ENCODE peak calls at places on chromosome 7, in ten cellular contexts. C, G, A, L, Q, P, T, O, M and I are unnamed samples.
A peak's percentile ranks its signal among the peaks of the same experiment; 100 is the strongest.

GRCh38 chr7:128841961-128842673 is 11.9 kb downstream of the FLNC start:
- DNase-seq in C (no peak), G (peak; percentile 80), L (no peak), O (peak; percentile 59), Q (peak; percentile 53), T (peak; percentile 53), A (peak; percentile 32), M (peak; percentile 88), P (no peak), I (no peak)

GRCh38 chr7:39674391-39674790 is 51.0 kb downstream of the RALA start:
- DNase-seq in G (no peak), P (no peak), L (no peak), C (no peak), Q (no peak), O (no peak), M (no peak), A (no peak), T (no peak), I (no peak)

GRCh38 chr7:76062254-76062653 is 14.3 kb downstream of the MDH2 start:
- DNase-seq in M (no peak), Q (no peak), O (no peak), P (no peak), C (no peak), T (no peak), G (no peak), L (no peak), A (no peak), I (no peak)

GRCh38 chr7:38112075-38112474 is 66.0 kb upstream of the STARD3NL start:
- DNase-seq in T (no peak), O (no peak), G (no peak), P (no peak), L (no peak), C (no peak), M (no peak), A (no peak), Q (no peak), I (no peak)

GRCh38 chr7:74288034-74288881 is 949 bp upstream of the CLIP2 start:
- DNase-seq in A (no peak), O (no peak), L (no peak), P (no peak), M (no peak), C (no peak), Q (no peak), T (no peak), G (peak; percentile 62), I (no peak)

GRCh38 chr7:101542527-101543241 is 86.4 kb downstream of the MYL10 start:
- DNase-seq in O (peak; percentile 54), Q (peak; percentile 82), M (peak; percentile 99), C (peak; percentile 81), G (peak; percentile 81), T (peak; percentile 79), P (peak; percentile 93), A (peak; percentile 71), L (no peak), I (no peak)

GRCh38 chr7:159030490-159031134 is 114.1 kb downstream of the VIPR2 start:
- DNase-seq in Q (peak; percentile 64), L (peak; percentile 93), O (peak; percentile 83), P (peak; percentile 5), M (peak; percentile 87), C (peak; percentile 60), G (peak; percentile 87), A (peak; percentile 80), T (peak; percentile 56), I (peak; percentile 83)

GRCh38 chr7:20562461-20562860 is 53.0 kb upstream of the ABCB5 start:
- DNase-seq in Q (no peak), P (no peak), T (no peak), A (no peak), O (no peak), L (no peak), C (no peak), M (no peak), G (no peak), I (no peak)

DNA sequence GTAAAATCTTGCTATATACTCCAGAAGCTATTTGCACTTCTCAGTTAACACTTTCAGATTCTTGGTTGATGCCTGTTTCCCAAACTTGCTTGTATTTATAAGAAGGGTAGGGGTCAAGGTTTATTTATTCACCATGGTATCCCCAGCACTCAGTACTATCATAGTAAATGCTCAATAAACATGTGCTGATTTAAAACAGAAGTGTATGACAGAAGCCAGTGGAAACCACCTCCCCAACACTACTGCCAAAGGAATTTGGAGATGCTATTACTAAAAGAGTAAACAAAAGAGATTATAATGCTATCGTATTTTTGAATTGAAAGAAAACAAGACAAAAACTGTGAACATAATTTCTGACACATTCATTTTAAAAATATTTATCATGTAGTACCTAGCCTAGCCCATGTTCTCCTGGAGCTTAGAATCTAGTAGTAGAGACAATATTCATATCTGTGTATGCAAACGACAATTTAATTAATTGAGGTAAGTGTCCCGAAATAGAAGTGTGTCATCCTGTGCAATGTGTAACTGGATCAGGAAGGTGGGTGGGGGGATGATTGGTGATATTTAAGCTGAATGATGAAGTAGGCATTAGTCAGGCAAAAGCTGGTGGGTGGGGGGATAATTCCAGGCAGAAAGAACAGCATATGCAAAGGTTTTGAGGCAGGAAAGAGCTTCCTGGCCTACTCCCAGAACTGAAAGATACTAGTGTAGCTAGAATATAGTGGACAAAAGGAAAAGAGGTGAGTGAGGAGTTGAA is 77.5 kb downstream of the HGF start:
- DNase-seq in P (no peak), M (no peak), G (no peak), C (no peak), Q (no peak), T (no peak), L (no peak), O (no peak), A (no peak), I (no peak)
- TF ChIP-seq EP300 in P (no peak), M (no peak), G (no peak), C (no peak), Q (no peak), T (no peak), L (no peak), O (no peak), A (no peak), I (no peak)

GRCh38 chr7:78284945-78285344 is 486.4 kb downstream of the PHTF2 start:
- DNase-seq in A (no peak), Q (no peak), G (no peak), P (no peak), T (no peak), L (no peak), O (no peak), M (no peak), C (no peak), I (no peak)

GRCh38 chr7:78279457-78279856 is 480.9 kb downstream of the PHTF2 start:
- DNase-seq in G (no peak), O (no peak), P (no peak), T (no peak), Q (no peak), A (no peak), M (no peak), L (no peak), C (no peak), I (no peak)

GRCh38 chr7:78279035-78279434 is 480.5 kb downstream of the PHTF2 start:
- DNase-seq in T (no peak), Q (no peak), O (no peak), P (no peak), C (no peak), L (no peak), A (no peak), G (no peak), M (no peak), I (no peak)

DNA sequence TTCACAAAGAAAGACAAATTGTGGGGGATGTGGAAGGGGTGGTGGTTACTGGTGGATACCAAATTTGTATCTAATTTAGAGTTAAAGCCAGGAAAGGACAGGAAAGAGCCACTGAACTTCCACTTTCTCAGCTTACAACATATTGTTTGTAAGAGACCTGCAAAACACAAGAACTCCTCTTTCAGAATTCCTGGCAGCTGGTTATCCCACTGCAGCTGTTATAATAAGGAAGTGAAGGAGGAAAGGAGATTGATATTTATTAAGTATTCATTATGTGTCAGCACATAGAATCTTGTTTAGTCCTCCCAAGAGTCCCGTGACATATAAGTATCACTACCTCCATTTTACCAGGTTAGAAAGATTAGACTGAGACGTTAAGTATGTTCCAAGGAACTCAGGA is 481.7 kb downstream of the PHTF2 start:
- DNase-seq in L (no peak), O (no peak), Q (no peak), P (no peak), C (no peak), G (no peak), M (no peak), T (no peak), A (no peak), I (no peak)
- TF ChIP-seq EP300 in L (no peak), O (no peak), Q (no peak), P (no peak), C (no peak), G (no peak), M (no peak), T (no peak), A (no peak), I (no peak)

GRCh38 chr7:44636926-44637325 is 30.5 kb downstream of the OGDH start:
- DNase-seq in G (no peak), A (no peak), Q (no peak), O (no peak), M (no peak), C (no peak), L (no peak), T (no peak), P (no peak), I (no peak)

GRCh38 chr7:44643206-44643605 is 36.8 kb downstream of the OGDH start:
- DNase-seq in O (no peak), T (no peak), L (no peak), A (no peak), P (no peak), G (no peak), Q (no peak), C (no peak), M (no peak), I (no peak)

GRCh38 chr7:44637788-44638594 is 31.6 kb downstream of the OGDH start:
- DNase-seq in Q (peak; percentile 62), A (no peak), C (peak; percentile 87), O (peak; percentile 58), P (peak; percentile 48), T (peak; percentile 77), L (no peak), G (peak; percentile 70), M (peak; percentile 23), I (peak; percentile 83)

GRCh38 chr7:44638611-44639557 is 32.5 kb downstream of the OGDH start:
- DNase-seq in G (peak; percentile 85), M (peak; percentile 48), P (peak; percentile 45), T (peak; percentile 88), C (peak; percentile 85), O (peak; percentile 81), L (no peak), A (peak; percentile 38), Q (peak; percentile 77), I (peak; percentile 79)

DNA sequence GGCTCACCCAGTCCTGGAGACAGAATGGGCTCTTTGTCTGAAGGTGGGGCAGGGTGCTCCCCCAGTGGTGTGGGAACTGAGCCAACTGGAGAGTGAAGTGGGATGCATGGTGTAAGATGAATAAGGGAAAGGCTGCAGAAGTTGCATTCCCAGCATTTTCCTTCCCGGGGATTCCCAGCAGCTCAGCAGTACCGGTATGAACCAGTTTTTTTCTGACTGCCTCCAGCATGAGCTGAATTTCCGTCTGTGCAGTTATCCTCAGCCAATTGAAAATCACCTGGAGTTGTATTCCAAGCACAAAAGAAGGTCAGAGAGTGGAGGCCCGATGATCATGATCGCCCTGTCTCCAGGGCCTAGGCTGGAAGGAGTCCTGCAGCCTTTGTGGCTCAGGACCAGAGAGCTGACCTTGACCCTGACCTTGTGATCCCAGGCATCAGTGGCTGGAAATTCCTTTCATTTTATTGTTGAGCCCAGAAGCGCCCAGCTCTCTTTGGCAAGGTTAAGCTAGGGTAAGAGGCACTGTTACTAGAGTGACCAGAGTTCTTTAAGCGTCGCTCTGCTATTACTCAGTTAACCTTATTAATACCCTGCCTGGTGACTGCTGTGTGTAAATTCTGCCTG is 33.4 kb downstream of the OGDH start:
- DNase-seq in C (no peak), O (peak; percentile 64), T (no peak), G (no peak), P (no peak), M (no peak), L (no peak), Q (no peak), A (peak; percentile 74), I (no peak)
- TF ChIP-seq EP300 in C (no peak), O (peak; percentile 17), T (no peak), G (no peak), P (peak; percentile 51), M (no peak), L (no peak), Q (no peak), A (no peak), I (no peak)

GRCh38 chr7:44290250-44290616 is 35.2 kb downstream of the CAMK2B start:
- DNase-seq in P (no peak), T (peak; percentile 3), C (peak; percentile 9), L (peak; percentile 39), M (peak; percentile 38), Q (peak; percentile 16), O (no peak), A (peak; percentile 20), G (no peak), I (peak; percentile 35)

GRCh38 chr7:44292418-44292817 is 33.0 kb downstream of the CAMK2B start:
- DNase-seq in L (no peak), P (no peak), T (no peak), G (no peak), M (no peak), Q (peak; percentile 7), O (no peak), A (no peak), C (no peak), I (no peak)

GRCh38 chr7:44291733-44292395 is 33.5 kb downstream of the CAMK2B start:
- DNase-seq in O (no peak), Q (peak; percentile 11), T (no peak), P (no peak), M (no peak), A (no peak), L (peak; percentile 78), C (no peak), G (no peak), I (no peak)

GRCh38 chr7:44289341-44290249 is 35.8 kb downstream of the CAMK2B start:
- DNase-seq in C (peak; percentile 46), G (no peak), L (no peak), T (peak; percentile 4), M (peak; percentile 45), O (no peak), Q (peak; percentile 17), P (no peak), A (peak; percentile 30), I (peak; percentile 46)

DNA sequence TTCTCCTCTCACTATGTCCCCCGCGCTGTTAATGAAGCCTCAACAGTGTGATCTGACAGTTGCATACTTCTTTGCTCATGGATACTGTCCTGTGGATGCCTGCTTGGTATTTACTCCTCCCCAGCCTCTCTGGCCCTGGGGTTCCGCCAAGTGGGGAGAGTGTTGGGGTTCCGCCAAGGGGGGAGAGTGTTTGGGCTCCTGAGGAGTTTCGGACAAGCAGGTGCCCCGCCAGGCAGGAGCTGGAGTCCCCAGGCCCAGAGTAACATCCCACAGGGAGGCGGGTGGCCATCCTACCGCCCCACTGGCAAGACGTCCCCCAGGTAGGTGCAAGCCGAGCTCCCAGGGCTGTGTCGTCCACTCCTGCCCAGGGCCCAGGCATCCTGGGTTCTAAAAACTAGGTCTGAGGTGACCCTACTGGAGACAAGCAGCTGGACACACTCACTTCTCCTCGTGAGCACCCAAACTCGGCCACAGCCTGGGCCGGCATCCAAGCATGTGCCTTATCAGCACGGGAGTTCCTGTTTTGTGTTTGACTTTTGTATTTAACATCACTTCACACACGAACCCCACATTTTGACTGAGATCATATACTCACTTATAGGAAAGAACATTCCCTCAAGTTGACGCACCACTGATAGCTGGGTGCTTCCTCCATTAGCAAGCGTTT is 34.2 kb downstream of the CAMK2B start:
- DNase-seq in P (no peak), G (peak; percentile 70), A (peak; percentile 87), C (peak; percentile 60), Q (peak; percentile 92), L (peak; percentile 92), T (peak; percentile 11), M (peak; percentile 29), O (no peak), I (peak; percentile 64)
- TF ChIP-seq EP300 in P (no peak), G (peak; percentile 14), A (no peak), C (no peak), Q (no peak), L (no peak), T (no peak), M (no peak), O (no peak), I (no peak)